ENCODE peak calls at places on chromosomes 7 and 10, in ten cellular contexts. A is psoas muscle; Y is nephron progenitor cell; N is central memory CD4-positive, alpha-beta T cell; W is posterior vena cava; U is SJSA1; O is NCI-H2081; Z is astrocyte of the hippocampus; M is activated effector memory CD4-positive, alpha-beta T cell treated with Interleukin-2 at 50 U/mL for 16 hours; E is choroid plexus epithelial cell. X is an unnamed sample.

GRCh38 chr7:81662531-81662930 is 107.3 kb downstream of the HGF start:
- DNase-seq in M (no peak), Y (no peak), E (peak; percentile 50), N (no peak), Z (no peak), U (no peak), A (no peak), W (no peak), O (no peak), X (no peak)

GRCh38 chr7:29328050-29328449 is 133.5 kb downstream of the CHN2 start:
- DNase-seq in W (no peak), Y (no peak), N (no peak), M (no peak), Z (no peak), U (no peak), A (no peak), E (peak; percentile 13), O (no peak), X (no peak)

GRCh38 chr10:79552143-79552542 is 8.1 kb downstream of the SFTPA2 start:
- DNase-seq in Y (no peak), U (no peak), W (no peak), Z (no peak), N (no peak), A (no peak), O (no peak), E (no peak), M (no peak), X (no peak)

GRCh38 chr7:46461334-46461777 is 540.3 kb upstream of the IGFBP3 start:
- DNase-seq in A (no peak), Y (no peak), E (peak; percentile 56), N (no peak), Z (no peak), W (no peak), M (no peak), U (no peak), O (no peak), X (no peak)

GRCh38 chr10:70458329-70459060 is 17.0 kb upstream of the NODAL start:
- DNase-seq in A (peak; percentile 86), M (no peak), Z (peak; percentile 95), O (no peak), E (peak; percentile 79), U (peak; percentile 40), W (peak; percentile 93), Y (peak; percentile 72), N (no peak), X (no peak)

GRCh38 chr7:22718200-22718711 is 8.7 kb upstream of the IL6 start:
- DNase-seq in N (no peak), E (peak; percentile 94), O (no peak), M (no peak), Z (peak; percentile 72), W (no peak), Y (no peak), A (no peak), U (peak; percentile 86), X (no peak)

GRCh38 chr7:73851410-73852338 is 9.3 kb upstream of the TMEM270 start:
- DNase-seq in O (no peak), Z (peak; percentile 96), N (peak; percentile 12), U (peak; percentile 95), M (no peak), A (no peak), Y (no peak), W (no peak), E (peak; percentile 96), X (no peak)

GRCh38 chr7:42253316-42253715 is 16.3 kb upstream of the GLI3 start:
- DNase-seq in U (no peak), N (no peak), E (no peak), Y (no peak), A (no peak), W (no peak), M (no peak), O (no peak), Z (no peak), X (no peak)

GRCh38 chr10:69435966-69436520 is 15.2 kb upstream of the TSPAN15 start:
- DNase-seq in N (no peak), Z (no peak), Y (no peak), W (no peak), U (no peak), A (no peak), O (no peak), M (no peak), E (no peak), X (no peak)

GRCh38 chr10:8060704-8061121 is 6.2 kb downstream of the GATA3 start:
- DNase-seq in A (no peak), U (no peak), Y (no peak), M (no peak), W (no peak), Z (no peak), N (no peak), O (no peak), E (no peak), X (no peak)

GRCh38 chr10:14822879-14823755 is 14.7 kb downstream of the CDNF start:
- DNase-seq in E (peak; percentile 72), M (no peak), O (peak; percentile 32), N (peak; percentile 28), W (no peak), U (peak; percentile 46), Z (peak; percentile 63), A (no peak), Y (peak; percentile 22), X (no peak)

GRCh38 chr10:58027431-58027830 is 240.3 kb downstream of the IPMK start:
- DNase-seq in N (no peak), U (peak; percentile 35), E (peak; percentile 41), W (no peak), O (peak; percentile 37), M (no peak), Z (no peak), A (no peak), Y (no peak), X (no peak)

GRCh38 chr10:87844837-87845623 is 18.3 kb downstream of the KLLN start:
- DNase-seq in Z (peak; percentile 54), O (no peak), A (no peak), E (peak; percentile 72), Y (no peak), M (no peak), W (no peak), U (peak; percentile 13), N (no peak), X (no peak)

GRCh38 chr10:121690970-121691369 is 92.7 kb upstream of the FGFR2 start:
- DNase-seq in Y (no peak), M (no peak), W (no peak), A (no peak), U (no peak), Z (no peak), E (no peak), O (no peak), N (no peak), X (no peak)

GRCh38 chr7:87137271-87137670 is 15.0 kb upstream of the DMTF1 start:
- DNase-seq in Y (no peak), N (no peak), M (no peak), E (no peak), O (no peak), U (no peak), Z (no peak), W (no peak), A (no peak), X (no peak)

GRCh38 chr10:89463846-89464537 is 49.6 kb downstream of the IFIT5 start:
- DNase-seq in O (no peak), Z (no peak), U (no peak), M (no peak), Y (no peak), E (no peak), W (no peak), A (no peak), N (no peak), X (no peak)

GRCh38 chr7:4383584-4383983 is 298.5 kb upstream of the FOXK1 start:
- DNase-seq in W (no peak), M (no peak), Z (no peak), E (no peak), Y (no peak), U (no peak), A (no peak), O (no peak), N (no peak), X (no peak)